ENCODE peak calls at places on chromosome 7, in nine cellular contexts. One of them, this sample, is unnamed.

GRCh38 chr7:95213809-95214492 is 110.4 kb downstream of the PON1 start:
- DNase-seq in transverse colon: no peak
- DNase-seq in MM.1S: no peak
- DNase-seq in mesendoderm: no peak
- DNase-seq in AG10803: peak; percentile 43
- DNase-seq in thoracic aorta: peak; percentile 64
- DNase-seq in left ventricle myocardium inferior: peak; percentile 70
- DNase-seq in WERI-Rb-1: no peak
- DNase-seq in mammary epithelial cell: no peak
- DNase-seq in this sample: no peak

GRCh38 chr7:82897500-82897899 is 265.2 kb downstream of the PCLO start:
- DNase-seq in transverse colon: no peak
- DNase-seq in MM.1S: no peak
- DNase-seq in mesendoderm: no peak
- DNase-seq in AG10803: no peak
- DNase-seq in thoracic aorta: no peak
- DNase-seq in left ventricle myocardium inferior: no peak
- DNase-seq in WERI-Rb-1: no peak
- DNase-seq in mammary epithelial cell: peak; percentile 16
- DNase-seq in this sample: no peak

GRCh38 chr7:142894112-142894835 is 8.7 kb upstream of the TRPV6 start:
- DNase-seq in transverse colon: no peak
- DNase-seq in MM.1S: no peak
- DNase-seq in mesendoderm: no peak
- DNase-seq in AG10803: no peak
- DNase-seq in thoracic aorta: no peak
- DNase-seq in left ventricle myocardium inferior: no peak
- DNase-seq in WERI-Rb-1: no peak
- DNase-seq in mammary epithelial cell: no peak
- DNase-seq in this sample: no peak

GRCh38 chr7:101862280-101863220 is 45.1 kb downstream of the CUX1 start:
- DNase-seq in transverse colon: no peak
- DNase-seq in MM.1S: no peak
- DNase-seq in mesendoderm: peak; percentile 60
- DNase-seq in AG10803: no peak
- DNase-seq in thoracic aorta: no peak
- DNase-seq in left ventricle myocardium inferior: peak; percentile 43
- DNase-seq in WERI-Rb-1: peak; percentile 44
- DNase-seq in mammary epithelial cell: no peak
- DNase-seq in this sample: no peak

GRCh38 chr7:124457841-124458240 is 307.8 kb downstream of the GPR37 start:
- DNase-seq in transverse colon: no peak
- DNase-seq in MM.1S: no peak
- DNase-seq in mesendoderm: no peak
- DNase-seq in AG10803: peak; percentile 42
- DNase-seq in thoracic aorta: no peak
- DNase-seq in left ventricle myocardium inferior: no peak
- DNase-seq in WERI-Rb-1: no peak
- DNase-seq in mammary epithelial cell: peak; percentile 35
- DNase-seq in this sample: no peak

GRCh38 chr7:105188201-105188600 is 174.2 kb downstream of the KMT2E start:
- DNase-seq in transverse colon: no peak
- DNase-seq in MM.1S: no peak
- DNase-seq in mesendoderm: no peak
- DNase-seq in AG10803: peak; percentile 53
- DNase-seq in thoracic aorta: no peak
- DNase-seq in left ventricle myocardium inferior: no peak
- DNase-seq in WERI-Rb-1: no peak
- DNase-seq in mammary epithelial cell: no peak
- DNase-seq in this sample: no peak

GRCh38 chr7:132548489-132549078 is 27.7 kb downstream of the PLXNA4 start:
- DNase-seq in transverse colon: no peak
- DNase-seq in MM.1S: no peak
- DNase-seq in mesendoderm: no peak
- DNase-seq in AG10803: peak; percentile 79
- DNase-seq in thoracic aorta: no peak
- DNase-seq in left ventricle myocardium inferior: no peak
- DNase-seq in WERI-Rb-1: no peak
- DNase-seq in mammary epithelial cell: peak; percentile 57
- DNase-seq in this sample: no peak

GRCh38 chr7:92456241-92456640 is 9.0 kb downstream of the GATAD1 start:
- DNase-seq in transverse colon: no peak
- DNase-seq in MM.1S: no peak
- DNase-seq in mesendoderm: no peak
- DNase-seq in AG10803: peak; percentile 71
- DNase-seq in thoracic aorta: no peak
- DNase-seq in left ventricle myocardium inferior: no peak
- DNase-seq in WERI-Rb-1: no peak
- DNase-seq in mammary epithelial cell: no peak
- DNase-seq in this sample: no peak

GRCh38 chr7:37354661-37355131 is 94.0 kb downstream of the ELMO1 start:
- DNase-seq in transverse colon: peak; percentile 35
- DNase-seq in MM.1S: no peak
- DNase-seq in mesendoderm: peak; percentile 70
- DNase-seq in AG10803: no peak
- DNase-seq in thoracic aorta: peak; percentile 57
- DNase-seq in left ventricle myocardium inferior: peak; percentile 79
- DNase-seq in WERI-Rb-1: no peak
- DNase-seq in mammary epithelial cell: peak; percentile 76
- DNase-seq in this sample: no peak

GRCh38 chr7:14691597-14692203 is 210.9 kb downstream of the DGKB start:
- DNase-seq in transverse colon: peak; percentile 41
- DNase-seq in MM.1S: peak; percentile 25
- DNase-seq in mesendoderm: peak; percentile 44
- DNase-seq in AG10803: peak; percentile 11
- DNase-seq in thoracic aorta: no peak
- DNase-seq in left ventricle myocardium inferior: peak; percentile 49
- DNase-seq in WERI-Rb-1: peak; percentile 45
- DNase-seq in mammary epithelial cell: no peak
- DNase-seq in this sample: peak; percentile 21

GRCh38 chr7:133052357-133052756 is 29.5 kb downstream of the CHCHD3 start:
- DNase-seq in transverse colon: no peak
- DNase-seq in MM.1S: no peak
- DNase-seq in mesendoderm: no peak
- DNase-seq in AG10803: peak; percentile 48
- DNase-seq in thoracic aorta: no peak
- DNase-seq in left ventricle myocardium inferior: no peak
- DNase-seq in WERI-Rb-1: no peak
- DNase-seq in mammary epithelial cell: no peak
- DNase-seq in this sample: no peak

GRCh38 chr7:134802762-134803161 is 23.3 kb downstream of the CALD1 start:
- DNase-seq in transverse colon: no peak
- DNase-seq in MM.1S: no peak
- DNase-seq in mesendoderm: no peak
- DNase-seq in AG10803: no peak
- DNase-seq in thoracic aorta: no peak
- DNase-seq in left ventricle myocardium inferior: no peak
- DNase-seq in WERI-Rb-1: no peak
- DNase-seq in mammary epithelial cell: no peak
- DNase-seq in this sample: no peak

GRCh38 chr7:28395806-28396205 is 16.5 kb upstream of the CREB5 start:
- DNase-seq in transverse colon: no peak
- DNase-seq in MM.1S: no peak
- DNase-seq in mesendoderm: no peak
- DNase-seq in AG10803: peak; percentile 20
- DNase-seq in thoracic aorta: no peak
- DNase-seq in left ventricle myocardium inferior: no peak
- DNase-seq in WERI-Rb-1: no peak
- DNase-seq in mammary epithelial cell: no peak
- DNase-seq in this sample: no peak

GRCh38 chr7:149882264-149883048 is 8.7 kb downstream of the ATP6V0E2 start:
- DNase-seq in transverse colon: no peak
- DNase-seq in MM.1S: no peak
- DNase-seq in mesendoderm: no peak
- DNase-seq in AG10803: peak; percentile 16
- DNase-seq in thoracic aorta: no peak
- DNase-seq in left ventricle myocardium inferior: no peak
- DNase-seq in WERI-Rb-1: no peak
- DNase-seq in mammary epithelial cell: no peak
- DNase-seq in this sample: no peak

GRCh38 chr7:91940171-91940570 is 491 bp upstream of the AKAP9 start:
- DNase-seq in transverse colon: peak; percentile 19
- DNase-seq in MM.1S: peak; percentile 44
- DNase-seq in mesendoderm: peak; percentile 72
- DNase-seq in AG10803: peak; percentile 22
- DNase-seq in thoracic aorta: no peak
- DNase-seq in left ventricle myocardium inferior: no peak
- DNase-seq in WERI-Rb-1: peak; percentile 35
- DNase-seq in mammary epithelial cell: no peak
- DNase-seq in this sample: peak; percentile 38

DNA sequence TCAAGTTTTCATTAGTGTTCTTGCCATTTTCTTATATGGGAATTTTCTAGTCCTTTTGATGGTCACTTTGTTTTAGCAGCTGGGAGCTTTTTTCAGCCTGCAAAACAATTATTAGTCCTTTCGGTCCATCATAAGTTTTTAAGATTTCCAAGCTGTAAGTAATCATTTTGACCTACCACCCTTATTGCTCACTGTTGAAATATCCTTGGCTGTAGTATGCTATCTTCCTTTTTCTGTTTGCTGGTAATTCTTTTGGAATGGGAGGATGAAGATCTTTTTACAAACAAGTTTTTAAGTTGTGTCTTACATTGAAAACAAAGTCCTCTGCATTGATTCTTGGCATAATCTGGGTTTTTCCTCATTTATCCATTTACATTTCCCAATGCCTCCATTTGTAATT is 24.0 kb downstream of the BZW2 start:
- DNase-seq in transverse colon: no peak
- DNase-seq in MM.1S: no peak
- DNase-seq in mesendoderm: no peak
- DNase-seq in AG10803: peak; percentile 64
- DNase-seq in thoracic aorta: no peak
- DNase-seq in left ventricle myocardium inferior: no peak
- DNase-seq in WERI-Rb-1: no peak
- DNase-seq in mammary epithelial cell: no peak
- DNase-seq in this sample: no peak
- H3K4me3 ChIP-seq in transverse colon: no peak overlapping the region
- H3K4me3 ChIP-seq in MM.1S: no peak overlapping the region
- H3K4me3 ChIP-seq in mesendoderm: no peak overlapping the region
- H3K4me3 ChIP-seq in AG10803: no peak overlapping the region
- H3K4me3 ChIP-seq in thoracic aorta: no peak overlapping the region
- H3K4me3 ChIP-seq in left ventricle myocardium inferior: no peak overlapping the region
- H3K4me3 ChIP-seq in WERI-Rb-1: no peak overlapping the region
- H3K4me3 ChIP-seq in mammary epithelial cell: no peak overlapping the region
- H3K4me3 ChIP-seq in this sample: no peak overlapping the region

GRCh38 chr7:6578114-6579084 is 1.1 kb downstream of the ZDHHC4 start:
- DNase-seq in transverse colon: no peak
- DNase-seq in MM.1S: no peak
- DNase-seq in mesendoderm: peak; percentile 61
- DNase-seq in AG10803: peak; percentile 16
- DNase-seq in thoracic aorta: no peak
- DNase-seq in left ventricle myocardium inferior: no peak
- DNase-seq in WERI-Rb-1: no peak
- DNase-seq in mammary epithelial cell: no peak
- DNase-seq in this sample: no peak
- H3K4me3 ChIP-seq in transverse colon: peak overlapping the region; percentile 89
- H3K4me3 ChIP-seq in MM.1S: no peak overlapping the region
- H3K4me3 ChIP-seq in mesendoderm: no peak overlapping the region
- H3K4me3 ChIP-seq in AG10803: peak overlapping the region; percentile 76
- H3K4me3 ChIP-seq in thoracic aorta: peak overlapping the region; percentile 92
- H3K4me3 ChIP-seq in left ventricle myocardium inferior: peak overlapping the region; percentile 76
- H3K4me3 ChIP-seq in WERI-Rb-1: peak overlapping the region; percentile 86
- H3K4me3 ChIP-seq in mammary epithelial cell: peak overlapping the region; percentile 86
- H3K4me3 ChIP-seq in this sample: no peak overlapping the region

DNA sequence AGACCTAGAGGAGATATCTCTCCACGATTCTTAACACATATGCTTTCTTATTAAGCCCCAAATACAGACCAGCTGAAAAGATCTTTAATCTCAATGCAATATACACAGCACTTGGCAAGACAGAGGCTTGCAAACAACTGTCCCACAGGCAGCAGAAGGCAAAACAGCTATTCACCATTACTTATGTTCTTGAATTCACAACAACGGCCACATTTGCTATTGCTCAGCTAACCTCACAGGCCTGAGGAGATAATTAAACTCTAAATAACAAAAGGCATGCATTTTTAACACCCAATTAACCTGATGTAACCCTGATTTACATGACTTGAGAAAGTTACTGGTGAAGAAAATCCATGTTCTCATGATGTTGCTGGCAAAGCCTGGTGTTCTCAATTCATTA is 216.4 kb downstream of the CRPPA start:
- DNase-seq in transverse colon: no peak
- DNase-seq in MM.1S: no peak
- DNase-seq in mesendoderm: peak; percentile 82
- DNase-seq in AG10803: no peak
- DNase-seq in thoracic aorta: no peak
- DNase-seq in left ventricle myocardium inferior: no peak
- DNase-seq in WERI-Rb-1: no peak
- DNase-seq in mammary epithelial cell: no peak
- DNase-seq in this sample: no peak
- H3K4me3 ChIP-seq in transverse colon: no peak overlapping the region
- H3K4me3 ChIP-seq in MM.1S: no peak overlapping the region
- H3K4me3 ChIP-seq in mesendoderm: no peak overlapping the region
- H3K4me3 ChIP-seq in AG10803: no peak overlapping the region
- H3K4me3 ChIP-seq in thoracic aorta: no peak overlapping the region
- H3K4me3 ChIP-seq in left ventricle myocardium inferior: no peak overlapping the region
- H3K4me3 ChIP-seq in WERI-Rb-1: no peak overlapping the region
- H3K4me3 ChIP-seq in mammary epithelial cell: no peak overlapping the region
- H3K4me3 ChIP-seq in this sample: no peak overlapping the region

DNA sequence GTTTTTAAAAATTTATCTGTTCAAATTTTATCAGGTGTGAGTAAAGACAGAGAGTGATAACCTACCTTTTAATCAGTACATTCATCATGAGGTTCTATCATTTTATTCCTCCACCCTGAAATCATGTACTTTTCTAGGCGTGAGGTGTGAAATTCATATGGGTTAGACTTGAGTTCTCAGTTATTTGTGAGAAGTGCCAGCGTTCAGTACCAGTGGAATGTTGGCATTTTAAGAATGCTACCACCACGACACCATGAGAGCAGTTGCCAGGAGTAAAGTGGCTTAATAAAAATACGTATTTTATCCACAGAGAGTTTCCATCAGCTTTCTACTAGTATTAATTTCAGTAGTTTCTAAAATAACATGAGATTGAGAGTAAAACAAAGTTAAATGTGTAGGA is 104.1 kb upstream of the FERD3L start:
- DNase-seq in transverse colon: no peak
- DNase-seq in MM.1S: no peak
- DNase-seq in mesendoderm: peak; percentile 49
- DNase-seq in AG10803: peak; percentile 46
- DNase-seq in thoracic aorta: no peak
- DNase-seq in left ventricle myocardium inferior: no peak
- DNase-seq in WERI-Rb-1: no peak
- DNase-seq in mammary epithelial cell: no peak
- DNase-seq in this sample: no peak
- H3K4me3 ChIP-seq in transverse colon: no peak overlapping the region
- H3K4me3 ChIP-seq in MM.1S: no peak overlapping the region
- H3K4me3 ChIP-seq in mesendoderm: no peak overlapping the region
- H3K4me3 ChIP-seq in AG10803: no peak overlapping the region
- H3K4me3 ChIP-seq in thoracic aorta: no peak overlapping the region
- H3K4me3 ChIP-seq in left ventricle myocardium inferior: no peak overlapping the region
- H3K4me3 ChIP-seq in WERI-Rb-1: no peak overlapping the region
- H3K4me3 ChIP-seq in mammary epithelial cell: no peak overlapping the region
- H3K4me3 ChIP-seq in this sample: no peak overlapping the region